ENCODE peak calls at places on chromosomes 2 and 18, in eight cellular contexts. V is kidney epithelial cell; B is cardiac muscle cell; L is pancreas; H is CD8-positive, alpha-beta T cell; P is GM12878; N is neural progenitor cell; G is A549. E is an unnamed sample.

GRCh38 chr2:98519851-98520250 is 75.2 kb downstream of the INPP4A start:
- DNase-seq in V (no peak), B (no peak), L (no peak), H (no peak), P (no peak), N (no peak), G (no peak), E (no peak)

GRCh38 chr2:32882911-32883810 is 63.6 kb upstream of the LTBP1 start:
- DNase-seq in V (no peak), B (no peak), L (no peak), H (no peak), P (no peak), N (no peak), G (no peak), E (no peak)

GRCh38 chr18:57916684-57917083 is 113.6 kb upstream of the ATP8B1 start:
- DNase-seq in V (no peak), B (no peak), L (no peak), H (no peak), P (no peak), N (no peak), G (no peak), E (no peak)

GRCh38 chr2:16553222-16553621 is 112.4 kb downstream of the CYRIA start:
- DNase-seq in V (peak; percentile 12), B (peak; percentile 63), L (no peak), H (no peak), P (no peak), N (peak; percentile 73), G (peak; percentile 10), E (peak; percentile 4)

GRCh38 chr18:8874872-8875271 is 169.5 kb downstream of the MTCL1 start:
- DNase-seq in V (no peak), B (no peak), L (no peak), H (no peak), P (no peak), N (no peak), G (no peak), E (no peak)

GRCh38 chr18:8503287-8503686 is 106.0 kb upstream of the RAB12 start:
- DNase-seq in V (no peak), B (no peak), L (no peak), H (no peak), P (no peak), N (no peak), G (no peak), E (no peak)

GRCh38 chr2:43130548-43130875 is 95.9 kb downstream of the ZFP36L2 start:
- DNase-seq in V (no peak), B (no peak), L (no peak), H (no peak), P (no peak), N (no peak), G (no peak), E (no peak)

GRCh38 chr18:6021341-6022088 is 126.2 kb upstream of the TMEM200C start:
- DNase-seq in V (no peak), B (no peak), L (no peak), H (no peak), P (no peak), N (no peak), G (no peak), E (no peak)

GRCh38 chr18:25658476-25658875 is 306.5 kb upstream of the ZNF521 start:
- DNase-seq in V (no peak), B (no peak), L (no peak), H (no peak), P (no peak), N (no peak), G (no peak), E (no peak)

GRCh38 chr2:219087371-219087770 is 26.6 kb upstream of the IHH start:
- DNase-seq in V (no peak), B (peak; percentile 13), L (no peak), H (no peak), P (no peak), N (peak; percentile 15), G (no peak), E (no peak)

GRCh38 chr2:70716131-70716766 is 51.8 kb downstream of the ADD2 start:
- DNase-seq in V (no peak), B (no peak), L (no peak), H (no peak), P (no peak), N (no peak), G (no peak), E (no peak)

GRCh38 chr18:51523671-51524070 is 326.2 kb upstream of the MEX3C start:
- DNase-seq in V (no peak), B (no peak), L (no peak), H (no peak), P (no peak), N (no peak), G (no peak), E (no peak)

GRCh38 chr2:153388246-153388645 is 90.3 kb downstream of the RPRM start:
- DNase-seq in V (peak; percentile 73), B (no peak), L (no peak), H (no peak), P (no peak), N (peak; percentile 14), G (no peak), E (no peak)

GRCh38 chr2:240873098-240873788 is 4.6 kb downstream of the AGXT start:
- DNase-seq in V (no peak), B (no peak), L (no peak), H (no peak), P (no peak), N (no peak), G (no peak), E (no peak)

GRCh38 chr2:109510136-109511028 is 103.4 kb downstream of the SEPTIN10 start:
- DNase-seq in V (peak; percentile 23), B (peak; percentile 85), L (peak; percentile 62), H (peak; percentile 58), P (peak; percentile 27), N (peak; percentile 79), G (peak; percentile 76), E (peak; percentile 22)

GRCh38 chr18:35049111-35050003 is 8.1 kb downstream of the MAPRE2 start:
- DNase-seq in V (no peak), B (no peak), L (no peak), H (no peak), P (no peak), N (no peak), G (no peak), E (no peak)

GRCh38 chr18:23871410-23871809 is 143.1 kb upstream of the TTC39C start:
- DNase-seq in V (no peak), B (peak; percentile 54), L (no peak), H (peak; percentile 57), P (peak; percentile 21), N (peak; percentile 13), G (no peak), E (no peak)

GRCh38 chr2:23239374-23239773 is 145.6 kb upstream of the KLHL29 start:
- DNase-seq in V (no peak), B (no peak), L (no peak), H (no peak), P (no peak), N (no peak), G (no peak), E (no peak)

GRCh38 chr2:23243258-23243657 is 141.7 kb upstream of the KLHL29 start:
- DNase-seq in V (no peak), B (no peak), L (no peak), H (no peak), P (no peak), N (no peak), G (no peak), E (no peak)

GRCh38 chr2:23238011-23238657 is 146.8 kb upstream of the KLHL29 start:
- DNase-seq in V (no peak), B (no peak), L (no peak), H (no peak), P (no peak), N (no peak), G (no peak), E (no peak)

GRCh38 chr2:23241611-23242245 is 143.3 kb upstream of the KLHL29 start:
- DNase-seq in V (no peak), B (no peak), L (no peak), H (no peak), P (no peak), N (no peak), G (no peak), E (no peak)

DNA sequence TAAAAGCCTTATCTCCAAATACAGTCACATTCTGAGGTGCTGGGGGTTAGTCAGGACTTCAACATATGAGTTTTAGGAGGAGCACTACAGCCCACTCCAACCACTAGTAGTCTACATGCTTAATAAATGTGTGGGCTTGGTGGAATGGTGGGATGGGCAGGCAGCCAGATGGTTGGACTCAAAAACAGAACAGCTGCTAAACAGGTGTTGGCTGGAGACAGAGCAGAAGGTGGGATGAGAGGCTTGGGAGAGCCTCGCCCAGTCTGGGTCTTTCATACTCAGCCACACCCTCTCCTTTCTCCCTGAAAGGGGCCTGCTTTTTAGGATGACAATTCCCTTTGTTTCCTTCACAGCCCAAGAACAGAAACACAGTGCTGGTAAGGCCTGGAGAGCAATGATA is 143.9 kb upstream of the KLHL29 start:
- DNase-seq in V (no peak), B (no peak), L (no peak), H (no peak), P (no peak), N (no peak), G (no peak), E (no peak)
- TF ChIP-seq CTCF in V (no peak), B (no peak), L (no peak), H (no peak), P (no peak), N (no peak), G (no peak), E (no peak)

DNA sequence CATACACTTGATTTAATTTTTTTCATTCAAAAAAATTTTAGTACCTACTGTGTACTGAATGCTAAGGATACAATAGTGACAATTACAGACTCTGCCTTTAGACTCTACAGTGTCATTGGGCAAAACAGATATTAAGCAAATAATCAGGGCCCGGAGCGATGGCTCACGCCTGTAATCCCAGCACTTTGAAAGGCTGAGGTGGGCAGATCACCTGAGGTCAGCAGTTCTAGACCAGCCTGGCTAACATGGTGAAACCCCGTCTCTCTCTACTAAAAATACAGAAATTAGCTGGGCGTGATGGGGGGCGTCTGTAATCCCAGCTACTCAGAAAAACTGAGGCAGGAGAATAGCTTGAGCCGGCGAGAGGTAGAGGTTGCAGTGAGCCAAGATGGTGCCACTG is 1.4 kb downstream of the UBXN2A start:
- DNase-seq in V (no peak), B (no peak), L (no peak), H (no peak), P (no peak), N (no peak), G (no peak), E (no peak)
- H3K4me3 ChIP-seq in V (peak overlapping the region; percentile 55), B (peak overlapping the region; percentile 73), L (peak overlapping the region; percentile 84), H (no peak overlapping the region), P (peak overlapping the region; percentile 96), N (peak overlapping the region; percentile 68), G (peak overlapping the region; percentile 63), E (peak overlapping the region; percentile 73)

DNA sequence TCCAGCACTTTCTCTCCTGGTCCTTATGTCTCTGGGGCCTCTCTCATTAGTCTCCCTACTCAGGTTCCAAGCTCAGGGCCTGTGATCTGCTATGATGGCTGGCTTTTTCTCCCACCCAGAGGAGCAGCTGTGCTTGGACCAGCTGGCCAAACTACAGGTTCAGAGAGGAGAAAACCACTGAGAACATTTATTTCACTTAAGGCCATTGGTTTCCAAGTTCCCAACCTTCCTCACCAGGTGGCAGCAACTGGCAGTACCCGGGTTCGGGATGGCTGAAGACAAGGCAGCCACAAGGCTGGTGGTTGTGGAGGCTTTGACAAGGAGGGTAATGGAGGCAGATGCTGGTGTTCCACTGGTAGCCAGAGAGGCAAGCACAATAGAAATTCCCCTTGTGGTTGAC is 29.9 kb upstream of the SELENOI start:
- DNase-seq in V (no peak), B (no peak), L (no peak), H (no peak), P (no peak), N (peak; percentile 45), G (peak; percentile 35), E (no peak)
- TF ChIP-seq CTCF in V (peak; percentile 45), B (peak; percentile 7), L (no peak), H (no peak), P (peak; percentile 24), N (peak; percentile 39), G (peak; percentile 44), E (no peak)

GRCh38 chr2:184596819-184597411 is 1.4 kb upstream of the ZNF804A start:
- DNase-seq in V (no peak), B (no peak), L (no peak), H (no peak), P (no peak), N (peak; percentile 26), G (no peak), E (no peak)
- H3K4me3 ChIP-seq in V (no peak overlapping the region), B (no peak overlapping the region), L (peak overlapping the region; percentile 64), H (no peak overlapping the region), P (peak overlapping the region; percentile 37), N (peak overlapping the region; percentile 68), G (peak overlapping the region; percentile 60), E (no peak overlapping the region)

E was measured in GM12864.